ENCODE peak calls at places on chromosome 20, in four cellular contexts. W, V, J and O are unnamed samples.

GRCh38 chr20:18545566-18545965 is 21.7 kb upstream of the SMIM26 start:
- DNase-seq in J (no peak), V (no peak), W (no peak), O (no peak)

GRCh38 chr20:62246872-62247652 is 8.7 kb downstream of the OSBPL2 start:
- DNase-seq in W (peak), J (no peak), V (no peak), O (no peak)

GRCh38 chr20:31440012-31440659 is at the start of gene DEFB123:
- DNase-seq in J (no peak), V (no peak), W (no peak), O (no peak)

GRCh38 chr20:20237093-20237959 is 130.6 kb upstream of the INSM1 start:
- DNase-seq in W (no peak), J (no peak), V (peak), O (peak)

GRCh38 chr20:62894261-62894660 is 32.0 kb downstream of the DIDO1 start:
- DNase-seq in V (no peak), W (no peak), J (no peak), O (no peak)

GRCh38 chr20:44739952-44740351 is 5.7 kb upstream of the KCNK15 start:
- DNase-seq in V (no peak), J (no peak), W (no peak), O (no peak)

GRCh38 chr20:25571240-25571639 is 14.1 kb downstream of the NINL start:
- DNase-seq in J (no peak), V (no peak), W (no peak), O (no peak)

GRCh38 chr20:47876348-47877056 is 91.2 kb upstream of the SULF2 start:
- DNase-seq in J (no peak), W (no peak), V (no peak), O (no peak)

GRCh38 chr20:63100926-63101699 is 94.3 kb upstream of the BHLHE23 start:
- DNase-seq in J (no peak), W (no peak), V (peak), O (no peak)

GRCh38 chr20:35251613-35251940 is 25.1 kb downstream of the MMP24 start:
- DNase-seq in V (no peak), J (no peak), W (no peak), O (no peak)

GRCh38 chr20:2652724-2653510 is 485 bp downstream of the NOP56 start:
- DNase-seq in J (peak), V (no peak), W (no peak), O (peak)

GRCh38 chr20:63744158-63744557 is 4.6 kb downstream of the SLC2A4RG start:
- DNase-seq in J (no peak), W (no peak), V (no peak), O (no peak)